ENCODE peak calls at places on chromosomes 16 and 17, in five cellular contexts. One of them, this sample, is unnamed.

GRCh38 chr17:40478486-40478885 is 22.9 kb downstream of the TNS4 start:
- DNase-seq in H1: no peak
- DNase-seq in K562: no peak
- DNase-seq in HepG2: no peak
- DNase-seq in GM12878: no peak
- DNase-seq in this sample: no peak

GRCh38 chr16:5446623-5447240 is 349.1 kb upstream of the EEF2KMT start:
- DNase-seq in GM12878: no peak
- DNase-seq in H1: no peak
- DNase-seq in HepG2: no peak
- DNase-seq in K562: no peak
- DNase-seq in this sample: no peak

GRCh38 chr17:81471804-81472456 is 40.7 kb downstream of the ACTG1 start:
- DNase-seq in HepG2: peak; percentile 42
- DNase-seq in K562: peak; percentile 99
- DNase-seq in H1: no peak
- DNase-seq in GM12878: no peak
- DNase-seq in this sample: peak; percentile 55

GRCh38 chr17:76382803-76383644 is 1.4 kb upstream of the SPHK1 start:
- DNase-seq in GM12878: no peak
- DNase-seq in HepG2: peak; percentile 89
- DNase-seq in K562: peak; percentile 73
- DNase-seq in H1: peak; percentile 83
- DNase-seq in this sample: peak; percentile 68

GRCh38 chr16:74896389-74897370 is 88.2 kb downstream of the WDR59 start:
- DNase-seq in HepG2: no peak
- DNase-seq in K562: peak; percentile 25
- DNase-seq in H1: no peak
- DNase-seq in GM12878: no peak
- DNase-seq in this sample: no peak

GRCh38 chr16:66107661-66108060 is 258.8 kb upstream of the CDH5 start:
- DNase-seq in K562: no peak
- DNase-seq in HepG2: no peak
- DNase-seq in H1: no peak
- DNase-seq in GM12878: no peak
- DNase-seq in this sample: no peak

GRCh38 chr16:64996641-64997040 is 125.2 kb downstream of the CDH11 start:
- DNase-seq in HepG2: no peak
- DNase-seq in K562: no peak
- DNase-seq in GM12878: no peak
- DNase-seq in H1: no peak
- DNase-seq in this sample: no peak

GRCh38 chr16:66603537-66604375 is 748 bp upstream of the CMTM3 start:
- DNase-seq in H1: peak; percentile 80
- DNase-seq in K562: peak; percentile 78
- DNase-seq in HepG2: peak; percentile 57
- DNase-seq in GM12878: no peak
- DNase-seq in this sample: peak; percentile 74

GRCh38 chr17:69695646-69696045 is 281.1 kb downstream of the MAP2K6 start:
- DNase-seq in K562: no peak
- DNase-seq in HepG2: no peak
- DNase-seq in H1: no peak
- DNase-seq in GM12878: no peak
- DNase-seq in this sample: no peak

GRCh38 chr17:82602487-82602886 is 45.8 kb downstream of the WDR45B start:
- DNase-seq in HepG2: no peak
- DNase-seq in H1: no peak
- DNase-seq in GM12878: no peak
- DNase-seq in K562: no peak
- DNase-seq in this sample: no peak

GRCh38 chr17:44308320-44308818 is at the start of gene RUNDC3A:
- DNase-seq in H1: peak; percentile 99
- DNase-seq in GM12878: no peak
- DNase-seq in HepG2: peak; percentile 59
- DNase-seq in K562: peak; percentile 100
- DNase-seq in this sample: peak; percentile 96

GRCh38 chr16:69286941-69287713 is 24.0 kb upstream of the VPS4A start:
- DNase-seq in K562: peak; percentile 34
- DNase-seq in GM12878: peak; percentile 5
- DNase-seq in HepG2: peak; percentile 62
- DNase-seq in H1: no peak
- DNase-seq in this sample: no peak

GRCh38 chr17:50817142-50817751 is 18.1 kb upstream of the WFIKKN2 start:
- DNase-seq in GM12878: no peak
- DNase-seq in K562: peak; percentile 84
- DNase-seq in H1: peak; percentile 82
- DNase-seq in HepG2: no peak
- DNase-seq in this sample: peak; percentile 55

GRCh38 chr16:50679266-50679665 is 1.8 kb downstream of the SNX20 start:
- DNase-seq in K562: no peak
- DNase-seq in GM12878: no peak
- DNase-seq in H1: no peak
- DNase-seq in HepG2: no peak
- DNase-seq in this sample: no peak

GRCh38 chr17:47315451-47316266 is 8.1 kb upstream of the EFCAB13 start:
- DNase-seq in GM12878: peak; percentile 48
- DNase-seq in K562: peak; percentile 61
- DNase-seq in HepG2: peak; percentile 71
- DNase-seq in H1: no peak
- DNase-seq in this sample: no peak

GRCh38 chr16:26027060-26027459 is 335.3 kb downstream of the HS3ST4 start:
- DNase-seq in K562: no peak
- DNase-seq in GM12878: no peak
- DNase-seq in HepG2: no peak
- DNase-seq in H1: no peak
- DNase-seq in this sample: no peak

GRCh38 chr17:11814655-11815262 is 182.5 kb downstream of the ZNF18 start:
- DNase-seq in H1: no peak
- DNase-seq in K562: no peak
- DNase-seq in HepG2: no peak
- DNase-seq in GM12878: no peak
- DNase-seq in this sample: no peak

GRCh38 chr16:83701494-83701893 is 106.3 kb upstream of the HSBP1 start:
- DNase-seq in H1: peak; percentile 92
- DNase-seq in HepG2: peak; percentile 33
- DNase-seq in K562: peak; percentile 58
- DNase-seq in GM12878: no peak
- DNase-seq in this sample: peak; percentile 86

GRCh38 chr16:1525871-1526607 is 7.4 kb upstream of the TMEM204 start:
- DNase-seq in H1: no peak
- DNase-seq in GM12878: no peak
- DNase-seq in HepG2: no peak
- DNase-seq in K562: no peak
- DNase-seq in this sample: no peak

GRCh38 chr17:5922476-5922875 is 147.7 kb upstream of the WSCD1 start:
- DNase-seq in K562: no peak
- DNase-seq in GM12878: no peak
- DNase-seq in HepG2: no peak
- DNase-seq in H1: no peak
- DNase-seq in this sample: no peak

GRCh38 chr17:835263-835662 is 53.1 kb downstream of the MRM3 start:
- DNase-seq in H1: no peak
- DNase-seq in HepG2: peak; percentile 47
- DNase-seq in K562: no peak
- DNase-seq in GM12878: no peak
- DNase-seq in this sample: no peak

DNA sequence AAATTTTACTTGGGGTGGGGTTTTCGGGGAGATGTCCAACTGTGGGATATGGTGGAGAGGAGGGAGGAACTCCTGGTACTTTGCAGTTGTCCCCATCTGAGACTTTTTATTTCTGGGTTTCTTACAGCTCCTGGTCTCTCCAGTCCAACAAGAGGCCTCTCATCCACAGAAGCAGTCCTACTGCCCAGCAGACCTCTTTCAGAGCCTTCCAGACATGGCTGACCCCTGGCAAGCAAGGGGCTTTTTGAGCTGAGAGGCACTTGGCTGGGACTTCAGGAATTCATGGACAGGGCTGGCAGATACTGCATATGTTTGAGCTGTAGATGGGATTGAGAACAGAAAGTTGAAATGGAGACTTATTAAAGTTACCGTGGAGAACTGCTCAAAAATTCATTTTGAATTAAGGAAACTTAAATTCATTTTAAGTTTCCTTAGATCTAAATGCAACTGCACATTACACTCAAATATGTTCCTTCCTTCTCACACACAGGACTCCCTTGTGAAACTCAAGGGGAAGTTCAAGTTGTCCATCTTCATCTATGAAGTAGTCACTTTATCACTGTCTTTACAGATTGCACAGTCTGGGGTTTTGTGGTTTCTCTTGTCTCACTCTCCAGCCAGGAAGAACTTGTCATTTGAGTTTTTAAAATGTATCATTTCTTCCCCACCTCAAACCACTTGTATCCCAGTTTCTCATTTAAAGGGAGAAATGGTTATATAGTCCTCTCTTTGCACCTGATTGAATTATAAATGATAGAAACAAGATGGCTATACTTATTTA is 1.1 kb downstream of the LASP1NB start:
- DNase-seq in GM12878: no peak
- DNase-seq in HepG2: no peak
- DNase-seq in H1: no peak
- DNase-seq in K562: no peak
- DNase-seq in this sample: no peak
- TF ChIP-seq ATF2 in GM12878: no peak
- TF ChIP-seq ATF2 in HepG2: no peak
- TF ChIP-seq ATF2 in H1: no peak
- TF ChIP-seq ATF2 in K562: no peak
- TF ChIP-seq ATF2 in this sample: no peak

DNA sequence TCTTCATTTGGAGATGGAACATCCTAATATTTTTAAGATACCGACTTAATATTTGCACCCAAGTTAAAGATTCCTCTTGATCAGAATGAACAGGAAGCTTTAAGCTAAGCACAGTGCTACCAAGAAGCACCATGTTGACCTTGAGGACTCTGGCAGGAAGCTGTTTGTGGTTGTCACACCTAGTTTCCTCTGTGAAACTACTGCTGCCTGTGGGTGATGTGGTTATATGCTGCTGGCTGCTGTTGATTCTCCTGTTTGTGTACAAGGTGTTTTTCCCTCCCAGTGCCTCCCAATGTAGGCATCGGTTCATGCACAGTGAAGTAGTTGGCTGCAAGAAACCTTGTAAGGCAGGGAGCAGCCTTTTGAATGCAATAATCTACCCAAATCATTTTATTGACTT is 23.4 kb downstream of the RBL2 start:
- DNase-seq in H1: no peak
- DNase-seq in HepG2: no peak
- DNase-seq in K562: no peak
- DNase-seq in GM12878: peak; percentile 92
- DNase-seq in this sample: no peak
- TF ChIP-seq ATF2 in H1: no peak
- TF ChIP-seq ATF2 in HepG2: no peak
- TF ChIP-seq ATF2 in K562: no peak
- TF ChIP-seq ATF2 in GM12878: peak; percentile 58
- TF ChIP-seq ATF2 in this sample: no peak

GRCh38 chr17:73255671-73256181 is 6.0 kb downstream of the CPSF4L start:
- DNase-seq in GM12878: no peak
- DNase-seq in H1: peak; percentile 93
- DNase-seq in HepG2: no peak
- DNase-seq in K562: peak; percentile 77
- DNase-seq in this sample: peak; percentile 87
- TF ChIP-seq ATF2 in GM12878: no peak
- TF ChIP-seq ATF2 in H1: peak; percentile 74
- TF ChIP-seq ATF2 in HepG2: no peak
- TF ChIP-seq ATF2 in K562: no peak
- TF ChIP-seq ATF2 in this sample: no peak

DNA sequence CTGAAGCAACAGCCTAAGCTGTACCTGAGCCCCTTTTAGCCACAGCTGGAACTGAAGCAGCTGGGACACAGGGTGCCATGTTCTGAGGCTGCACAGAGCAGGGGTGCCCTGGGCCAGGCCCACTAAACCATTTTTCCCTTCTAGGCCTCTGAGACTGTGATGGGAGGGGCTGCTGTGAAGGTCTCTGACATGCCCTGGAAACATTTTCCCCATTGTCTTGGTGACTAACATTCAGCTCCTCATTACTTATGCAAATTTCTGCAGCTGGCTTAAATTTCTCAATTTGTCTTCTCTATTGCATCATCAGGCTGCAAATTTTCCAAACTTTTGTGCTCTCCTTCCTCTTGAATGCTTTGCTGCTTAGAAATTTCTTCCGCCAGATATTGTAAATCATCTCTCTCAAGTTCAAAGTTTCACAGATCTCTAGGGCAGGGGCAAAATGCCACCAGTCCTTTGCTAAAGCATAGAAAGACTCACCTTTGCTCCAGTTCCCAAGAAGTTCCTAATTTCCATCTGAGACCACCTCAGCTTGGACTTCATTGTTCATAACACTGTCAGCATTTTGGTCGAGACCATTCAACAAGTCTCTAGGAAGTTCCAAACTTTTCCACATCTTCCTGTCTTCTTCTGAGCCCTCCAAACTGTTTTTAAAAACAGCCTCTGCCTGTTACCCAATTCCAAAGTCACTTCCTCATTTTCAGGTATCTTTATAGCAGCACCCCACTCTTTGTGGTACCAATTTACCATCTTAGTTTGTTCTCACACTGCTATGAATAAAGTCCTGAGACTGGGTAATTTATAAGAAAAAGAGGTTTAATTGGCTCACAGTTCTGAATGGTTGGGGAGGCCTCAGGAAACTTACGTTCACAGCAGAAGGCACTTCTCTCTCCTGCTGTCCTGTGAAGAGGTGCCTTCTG is 49.8 kb downstream of the TMEM100 start:
- DNase-seq in H1: no peak
- DNase-seq in GM12878: no peak
- DNase-seq in HepG2: no peak
- DNase-seq in K562: no peak
- DNase-seq in this sample: no peak
- TF ChIP-seq ATF2 in H1: no peak
- TF ChIP-seq ATF2 in GM12878: no peak
- TF ChIP-seq ATF2 in HepG2: no peak
- TF ChIP-seq ATF2 in K562: no peak
- TF ChIP-seq ATF2 in this sample: no peak

GRCh38 chr16:55710466-55710865 is 54.7 kb downstream of the SLC6A2 start:
- DNase-seq in GM12878: no peak
- DNase-seq in H1: no peak
- DNase-seq in HepG2: no peak
- DNase-seq in K562: no peak
- DNase-seq in this sample: peak; percentile 37
- TF ChIP-seq ATF2 in GM12878: no peak
- TF ChIP-seq ATF2 in H1: no peak
- TF ChIP-seq ATF2 in HepG2: no peak
- TF ChIP-seq ATF2 in K562: no peak
- TF ChIP-seq ATF2 in this sample: no peak

GRCh38 chr17:42992872-42993271 is 5.3 kb upstream of the RPL27 start:
- DNase-seq in HepG2: no peak
- DNase-seq in GM12878: no peak
- DNase-seq in H1: no peak
- DNase-seq in K562: no peak
- DNase-seq in this sample: no peak
- TF ChIP-seq ATF2 in HepG2: no peak
- TF ChIP-seq ATF2 in GM12878: no peak
- TF ChIP-seq ATF2 in H1: no peak
- TF ChIP-seq ATF2 in K562: no peak
- TF ChIP-seq ATF2 in this sample: no peak